ENCODE peak calls at places on chromosomes 12 and 14, in five cellular contexts. K is WERI-Rb-1, Z is retinal pigment epithelial cell, P is HepG2, X is choroid plexus epithelial cell. Y is an unnamed sample.
A peak's percentile ranks its signal among the peaks of the same experiment; 100 is the strongest.

GRCh38 chr12:7118914-7119313 is 9.8 kb downstream of the RBP5 start:
- DNase-seq in Z (no peak), X (no peak), P (no peak), K (no peak), Y (no peak)

GRCh38 chr12:126772171-126772864 is 1494.7 kb upstream of the TMEM132C start:
- DNase-seq in Z (no peak), K (no peak), X (peak; percentile 1), P (peak; percentile 6), Y (no peak)

GRCh38 chr12:75889214-75889613 is 142.4 kb downstream of the PHLDA1 start:
- DNase-seq in P (no peak), Z (no peak), K (no peak), X (no peak), Y (no peak)

GRCh38 chr12:62658910-62659309 is 192.3 kb downstream of the MON2 start:
- DNase-seq in X (no peak), Z (no peak), K (no peak), P (no peak), Y (no peak)

GRCh38 chr12:72510772-72511171 is 238.6 kb downstream of the TRHDE start:
- DNase-seq in Z (no peak), K (no peak), X (no peak), P (no peak), Y (no peak)

GRCh38 chr12:62291888-62292760 is 31.9 kb downstream of the USP15 start:
- DNase-seq in X (peak; percentile 25), P (peak; percentile 9), K (no peak), Z (peak; percentile 17), Y (no peak)

GRCh38 chr14:50882932-50883826 is 11.3 kb downstream of the ABHD12B start:
- DNase-seq in X (no peak), K (no peak), P (no peak), Z (no peak), Y (no peak)

GRCh38 chr14:101525646-101526527 is 35.4 kb upstream of the DIO3 start:
- DNase-seq in X (no peak), Z (no peak), P (no peak), K (no peak), Y (no peak)

GRCh38 chr12:110222027-110222426 is 59.0 kb upstream of the ATP2A2 start:
- DNase-seq in Z (no peak), K (no peak), P (no peak), X (no peak), Y (no peak)

GRCh38 chr12:110224379-110225304 is 56.4 kb upstream of the ATP2A2 start:
- DNase-seq in P (peak; percentile 52), Z (peak; percentile 34), K (no peak), X (peak; percentile 93), Y (peak; percentile 85)

GRCh38 chr12:110222433-110222832 is 58.6 kb upstream of the ATP2A2 start:
- DNase-seq in X (no peak), Z (no peak), K (no peak), P (no peak), Y (no peak)

GRCh38 chr12:110227138-110227537 is 53.9 kb upstream of the ATP2A2 start:
- DNase-seq in Z (peak; percentile 30), K (peak; percentile 28), X (no peak), P (no peak), Y (no peak)

GRCh38 chr12:110223777-110224378 is 57.2 kb upstream of the ATP2A2 start:
- DNase-seq in P (no peak), X (no peak), Z (no peak), K (no peak), Y (no peak)
- H3K4me3 ChIP-seq in P (no peak overlapping the region), X (no peak overlapping the region), Z (no peak overlapping the region), K (no peak overlapping the region), Y (no peak overlapping the region)

GRCh38 chr12:113422929-113423669 is 919 bp downstream of the SDSL start:
- DNase-seq in K (no peak), P (no peak), Z (no peak), X (no peak), Y (no peak)

GRCh38 chr12:113424915-113425823 is 3.0 kb downstream of the SDSL start:
- DNase-seq in P (peak; percentile 16), X (peak; percentile 76), K (peak; percentile 63), Z (no peak), Y (no peak)

GRCh38 chr12:113425960-113426453 is 3.8 kb downstream of the SDSL start:
- DNase-seq in K (no peak), P (no peak), Z (no peak), X (no peak), Y (no peak)

GRCh38 chr12:113420996-113421595 is 1.1 kb upstream of the SDSL start:
- DNase-seq in Z (no peak), K (no peak), P (peak; percentile 13), X (no peak), Y (no peak)

GRCh38 chr12:113422030-113422900 is at the start of gene SDSL:
- DNase-seq in Z (peak; percentile 31), P (peak; percentile 48), X (peak; percentile 73), K (peak; percentile 75), Y (no peak)
- H3K4me3 ChIP-seq in Z (peak within 1 kb of the TSS; percentile 73), P (peak within 1 kb of the TSS; percentile 64), X (peak within 1 kb of the TSS; percentile 62), K (peak within 1 kb of the TSS; percentile 51), Y (peak within 1 kb of the TSS; percentile 51)

DNA sequence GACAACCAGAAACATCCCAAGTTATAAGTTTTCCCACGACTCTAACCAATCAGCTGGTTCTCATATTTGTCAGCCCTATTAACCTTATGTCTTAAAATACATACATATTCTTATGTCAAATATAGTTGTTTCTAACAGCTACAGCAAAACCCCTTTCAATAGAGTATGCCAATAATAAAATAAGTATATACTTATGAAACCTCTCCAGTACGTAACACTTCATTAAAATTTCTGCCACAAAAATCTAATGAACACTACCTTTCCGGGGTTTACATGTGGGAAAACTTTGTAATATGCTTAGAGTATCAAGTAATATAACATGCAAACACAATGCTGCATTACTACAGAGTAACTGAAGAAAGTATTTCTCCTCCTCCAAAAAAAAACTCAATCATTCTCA is 1.8 kb downstream of the LRP6 start:
- DNase-seq in P (no peak), Z (no peak), K (no peak), X (no peak), Y (no peak)
- H3K4me3 ChIP-seq in P (peak overlapping the region; percentile 95), Z (peak overlapping the region; percentile 90), K (no peak overlapping the region), X (peak overlapping the region; percentile 96), Y (peak overlapping the region; percentile 63)

GRCh38 chr14:35932659-35933159 is 106.6 kb downstream of the BRMS1L start:
- DNase-seq in K (no peak), X (no peak), Z (no peak), P (no peak), Y (no peak)
- H3K4me3 ChIP-seq in K (no peak overlapping the region), X (no peak overlapping the region), Z (no peak overlapping the region), P (no peak overlapping the region), Y (no peak overlapping the region)

Y was measured in astrocyte of the cerebellum.